ENCODE peak calls at places on chromosomes 7 and 10, in ten cellular contexts. One of them, this sample, is unnamed.

GRCh38 chr10:84235096-84235495 is 6.2 kb downstream of the LRIT1 start:
- DNase-seq in ovary: no peak
- DNase-seq in transverse colon: no peak
- DNase-seq in suprapubic skin: peak
- DNase-seq in A549: no peak
- DNase-seq in K562: no peak
- DNase-seq in stomach: no peak
- DNase-seq in H1: no peak
- DNase-seq in HepG2: no peak
- DNase-seq in esophagus muscularis mucosa: no peak
- DNase-seq in this sample: no peak

GRCh38 chr10:96044686-96045085 is 1.3 kb downstream of the CCNJ start:
- DNase-seq in transverse colon: no peak
- DNase-seq in H1: no peak
- DNase-seq in esophagus muscularis mucosa: no peak
- DNase-seq in K562: no peak
- DNase-seq in A549: no peak
- DNase-seq in suprapubic skin: no peak
- DNase-seq in stomach: no peak
- DNase-seq in HepG2: peak
- DNase-seq in ovary: no peak
- DNase-seq in this sample: no peak

GRCh38 chr10:101938316-101939272 is 95.0 kb upstream of the KCNIP2 start:
- DNase-seq in K562: no peak
- DNase-seq in H1: no peak
- DNase-seq in A549: no peak
- DNase-seq in stomach: no peak
- DNase-seq in suprapubic skin: no peak
- DNase-seq in ovary: no peak
- DNase-seq in transverse colon: no peak
- DNase-seq in esophagus muscularis mucosa: no peak
- DNase-seq in HepG2: no peak
- DNase-seq in this sample: no peak

GRCh38 chr10:1011696-1012095 is 14.0 kb downstream of the IDI2 start:
- DNase-seq in H1: no peak
- DNase-seq in K562: no peak
- DNase-seq in stomach: no peak
- DNase-seq in A549: no peak
- DNase-seq in esophagus muscularis mucosa: no peak
- DNase-seq in transverse colon: no peak
- DNase-seq in suprapubic skin: no peak
- DNase-seq in HepG2: no peak
- DNase-seq in ovary: no peak
- DNase-seq in this sample: no peak

GRCh38 chr7:23353172-23353571 is 54.0 kb downstream of the MALSU1 start:
- DNase-seq in ovary: no peak
- DNase-seq in K562: no peak
- DNase-seq in H1: no peak
- DNase-seq in stomach: no peak
- DNase-seq in transverse colon: no peak
- DNase-seq in A549: no peak
- DNase-seq in suprapubic skin: no peak
- DNase-seq in HepG2: no peak
- DNase-seq in esophagus muscularis mucosa: no peak
- DNase-seq in this sample: no peak

GRCh38 chr7:113764401-113765035 is 154.3 kb downstream of the PPP1R3A start:
- DNase-seq in suprapubic skin: no peak
- DNase-seq in ovary: no peak
- DNase-seq in HepG2: no peak
- DNase-seq in A549: no peak
- DNase-seq in esophagus muscularis mucosa: no peak
- DNase-seq in H1: no peak
- DNase-seq in transverse colon: no peak
- DNase-seq in K562: no peak
- DNase-seq in stomach: no peak
- DNase-seq in this sample: no peak

GRCh38 chr7:121544726-121545125 is 148.6 kb upstream of the FAM3C start:
- DNase-seq in suprapubic skin: no peak
- DNase-seq in HepG2: peak
- DNase-seq in transverse colon: no peak
- DNase-seq in H1: no peak
- DNase-seq in esophagus muscularis mucosa: no peak
- DNase-seq in ovary: no peak
- DNase-seq in stomach: no peak
- DNase-seq in A549: peak
- DNase-seq in K562: no peak
- DNase-seq in this sample: no peak

GRCh38 chr7:27108390-27109127 is 6.1 kb upstream of the HOXA2 start:
- DNase-seq in ovary: no peak
- DNase-seq in HepG2: no peak
- DNase-seq in stomach: no peak
- DNase-seq in A549: no peak
- DNase-seq in H1: peak
- DNase-seq in K562: no peak
- DNase-seq in suprapubic skin: no peak
- DNase-seq in esophagus muscularis mucosa: no peak
- DNase-seq in transverse colon: peak
- DNase-seq in this sample: peak

GRCh38 chr10:74937446-74937935 is 111.1 kb downstream of the KAT6B start:
- DNase-seq in stomach: no peak
- DNase-seq in K562: no peak
- DNase-seq in transverse colon: no peak
- DNase-seq in suprapubic skin: no peak
- DNase-seq in ovary: no peak
- DNase-seq in esophagus muscularis mucosa: no peak
- DNase-seq in H1: no peak
- DNase-seq in HepG2: peak
- DNase-seq in A549: no peak
- DNase-seq in this sample: no peak

GRCh38 chr7:138001529-138002095 is at the start of gene CREB3L2:
- DNase-seq in suprapubic skin: peak
- DNase-seq in K562: peak
- DNase-seq in HepG2: peak
- DNase-seq in ovary: no peak
- DNase-seq in esophagus muscularis mucosa: no peak
- DNase-seq in A549: peak
- DNase-seq in stomach: peak
- DNase-seq in H1: no peak
- DNase-seq in transverse colon: peak
- DNase-seq in this sample: no peak

GRCh38 chr7:69739906-69740545 is 141.8 kb downstream of the AUTS2 start:
- DNase-seq in ovary: peak
- DNase-seq in stomach: no peak
- DNase-seq in HepG2: no peak
- DNase-seq in H1: no peak
- DNase-seq in A549: no peak
- DNase-seq in suprapubic skin: no peak
- DNase-seq in K562: no peak
- DNase-seq in transverse colon: peak
- DNase-seq in esophagus muscularis mucosa: no peak
- DNase-seq in this sample: peak

GRCh38 chr7:68564741-68565140 is 1033.5 kb upstream of the AUTS2 start:
- DNase-seq in K562: no peak
- DNase-seq in suprapubic skin: no peak
- DNase-seq in HepG2: no peak
- DNase-seq in H1: no peak
- DNase-seq in stomach: no peak
- DNase-seq in transverse colon: no peak
- DNase-seq in esophagus muscularis mucosa: no peak
- DNase-seq in A549: no peak
- DNase-seq in ovary: no peak
- DNase-seq in this sample: no peak

GRCh38 chr10:112811741-112812551 is 138.1 kb upstream of the TCF7L2 start:
- DNase-seq in A549: peak
- DNase-seq in ovary: no peak
- DNase-seq in suprapubic skin: peak
- DNase-seq in HepG2: peak
- DNase-seq in esophagus muscularis mucosa: no peak
- DNase-seq in transverse colon: peak
- DNase-seq in H1: peak
- DNase-seq in K562: no peak
- DNase-seq in stomach: peak
- DNase-seq in this sample: no peak

GRCh38 chr7:46072722-46073121 is 151.7 kb upstream of the IGFBP3 start:
- DNase-seq in suprapubic skin: no peak
- DNase-seq in A549: no peak
- DNase-seq in esophagus muscularis mucosa: no peak
- DNase-seq in transverse colon: no peak
- DNase-seq in ovary: no peak
- DNase-seq in K562: no peak
- DNase-seq in H1: no peak
- DNase-seq in stomach: no peak
- DNase-seq in HepG2: no peak
- DNase-seq in this sample: no peak

GRCh38 chr7:142925413-142925812 is 8.1 kb downstream of the TRPV5 start:
- DNase-seq in HepG2: no peak
- DNase-seq in A549: no peak
- DNase-seq in stomach: no peak
- DNase-seq in H1: peak
- DNase-seq in K562: peak
- DNase-seq in suprapubic skin: peak
- DNase-seq in ovary: no peak
- DNase-seq in transverse colon: no peak
- DNase-seq in esophagus muscularis mucosa: no peak
- DNase-seq in this sample: no peak

GRCh38 chr10:46528675-46529615 is 27.5 kb downstream of the GPRIN2 start:
- DNase-seq in HepG2: no peak
- DNase-seq in H1: no peak
- DNase-seq in esophagus muscularis mucosa: no peak
- DNase-seq in A549: no peak
- DNase-seq in transverse colon: peak
- DNase-seq in ovary: peak
- DNase-seq in K562: no peak
- DNase-seq in stomach: peak
- DNase-seq in suprapubic skin: peak
- DNase-seq in this sample: peak
- TF ChIP-seq EP300 in HepG2: no peak
- TF ChIP-seq EP300 in H1: no peak
- TF ChIP-seq EP300 in esophagus muscularis mucosa: no peak
- TF ChIP-seq EP300 in A549: no peak
- TF ChIP-seq EP300 in transverse colon: no peak
- TF ChIP-seq EP300 in ovary: no peak
- TF ChIP-seq EP300 in K562: no peak
- TF ChIP-seq EP300 in stomach: no peak
- TF ChIP-seq EP300 in suprapubic skin: no peak
- TF ChIP-seq EP300 in this sample: no peak

GRCh38 chr10:17257466-17258321 is 29.7 kb downstream of the VIM start:
- DNase-seq in ovary: peak
- DNase-seq in HepG2: peak
- DNase-seq in stomach: peak
- DNase-seq in esophagus muscularis mucosa: no peak
- DNase-seq in H1: peak
- DNase-seq in transverse colon: peak
- DNase-seq in A549: peak
- DNase-seq in suprapubic skin: no peak
- DNase-seq in K562: peak
- DNase-seq in this sample: no peak
- H3K4me3 ChIP-seq in ovary: no peak
- H3K4me3 ChIP-seq in HepG2: no peak
- H3K4me3 ChIP-seq in stomach: no peak
- H3K4me3 ChIP-seq in esophagus muscularis mucosa: peak
- H3K4me3 ChIP-seq in H1: no peak
- H3K4me3 ChIP-seq in transverse colon: no peak
- H3K4me3 ChIP-seq in A549: peak
- H3K4me3 ChIP-seq in suprapubic skin: no peak
- H3K4me3 ChIP-seq in K562: no peak
- H3K4me3 ChIP-seq in this sample: no peak

GRCh38 chr7:43565786-43566185 is 17.1 kb upstream of the STK17A start:
- DNase-seq in stomach: no peak
- DNase-seq in esophagus muscularis mucosa: no peak
- DNase-seq in transverse colon: no peak
- DNase-seq in suprapubic skin: no peak
- DNase-seq in K562: no peak
- DNase-seq in ovary: no peak
- DNase-seq in HepG2: no peak
- DNase-seq in A549: no peak
- DNase-seq in H1: no peak
- DNase-seq in this sample: no peak

GRCh38 chr7:43568529-43568928 is 14.4 kb upstream of the STK17A start:
- DNase-seq in K562: no peak
- DNase-seq in H1: no peak
- DNase-seq in A549: no peak
- DNase-seq in stomach: no peak
- DNase-seq in esophagus muscularis mucosa: peak
- DNase-seq in ovary: no peak
- DNase-seq in suprapubic skin: no peak
- DNase-seq in HepG2: no peak
- DNase-seq in transverse colon: no peak
- DNase-seq in this sample: no peak

GRCh38 chr7:43572516-43573049 is 10.3 kb upstream of the STK17A start:
- DNase-seq in transverse colon: peak
- DNase-seq in H1: no peak
- DNase-seq in suprapubic skin: no peak
- DNase-seq in HepG2: no peak
- DNase-seq in ovary: no peak
- DNase-seq in A549: peak
- DNase-seq in K562: peak
- DNase-seq in esophagus muscularis mucosa: peak
- DNase-seq in stomach: no peak
- DNase-seq in this sample: peak

GRCh38 chr7:43570688-43571365 is 12.1 kb upstream of the STK17A start:
- DNase-seq in K562: no peak
- DNase-seq in transverse colon: no peak
- DNase-seq in ovary: no peak
- DNase-seq in H1: no peak
- DNase-seq in stomach: no peak
- DNase-seq in HepG2: no peak
- DNase-seq in suprapubic skin: no peak
- DNase-seq in esophagus muscularis mucosa: peak
- DNase-seq in A549: no peak
- DNase-seq in this sample: no peak

DNA sequence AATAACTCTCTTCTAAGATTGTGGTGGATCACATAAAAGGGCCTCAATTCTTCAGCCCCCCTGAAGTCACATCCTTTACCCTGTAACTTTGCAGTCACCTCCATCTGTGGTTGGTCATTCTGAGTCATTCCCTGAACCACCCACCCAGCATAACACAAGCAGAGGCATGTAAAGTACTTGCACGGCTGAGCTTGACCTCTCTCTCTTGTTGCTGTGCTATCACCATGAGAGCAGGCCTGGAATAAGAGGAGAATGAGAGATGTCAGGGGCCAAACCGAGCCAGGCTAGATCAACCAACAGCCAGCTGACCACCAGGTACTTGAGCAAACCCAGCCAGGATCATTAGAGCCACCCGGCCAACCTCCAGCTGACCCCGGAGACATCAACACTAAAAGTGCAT is 13.5 kb upstream of the STK17A start:
- DNase-seq in stomach: no peak
- DNase-seq in suprapubic skin: no peak
- DNase-seq in H1: no peak
- DNase-seq in transverse colon: no peak
- DNase-seq in K562: no peak
- DNase-seq in HepG2: no peak
- DNase-seq in A549: no peak
- DNase-seq in esophagus muscularis mucosa: peak
- DNase-seq in ovary: no peak
- DNase-seq in this sample: no peak
- TF ChIP-seq EP300 in stomach: no peak
- TF ChIP-seq EP300 in suprapubic skin: no peak
- TF ChIP-seq EP300 in H1: no peak
- TF ChIP-seq EP300 in transverse colon: no peak
- TF ChIP-seq EP300 in K562: no peak
- TF ChIP-seq EP300 in HepG2: no peak
- TF ChIP-seq EP300 in A549: no peak
- TF ChIP-seq EP300 in esophagus muscularis mucosa: no peak
- TF ChIP-seq EP300 in ovary: no peak
- TF ChIP-seq EP300 in this sample: no peak

GRCh38 chr7:7017707-7018265 is 164.6 kb upstream of the C1GALT1 start:
- DNase-seq in A549: no peak
- DNase-seq in H1: no peak
- DNase-seq in ovary: no peak
- DNase-seq in K562: no peak
- DNase-seq in stomach: no peak
- DNase-seq in HepG2: no peak
- DNase-seq in suprapubic skin: no peak
- DNase-seq in esophagus muscularis mucosa: no peak
- DNase-seq in transverse colon: no peak
- DNase-seq in this sample: no peak
- H3K4me3 ChIP-seq in A549: no peak
- H3K4me3 ChIP-seq in H1: no peak
- H3K4me3 ChIP-seq in ovary: no peak
- H3K4me3 ChIP-seq in K562: no peak
- H3K4me3 ChIP-seq in stomach: no peak
- H3K4me3 ChIP-seq in HepG2: no peak
- H3K4me3 ChIP-seq in suprapubic skin: no peak
- H3K4me3 ChIP-seq in esophagus muscularis mucosa: no peak
- H3K4me3 ChIP-seq in transverse colon: no peak
- H3K4me3 ChIP-seq in this sample: no peak